ENCODE peak calls at places on chromosomes 13 and 19, in four cellular contexts. One of them, this sample, is unnamed.

GRCh38 chr13:30108913-30109237 is 198.5 kb downstream of the KATNAL1 start:
- DNase-seq in K562: no peak
- DNase-seq in HepG2: peak
- DNase-seq in A549: no peak
- DNase-seq in this sample: no peak

GRCh38 chr19:56139847-56140582 is 1.1 kb upstream of the ZNF444 start:
- DNase-seq in K562: peak
- DNase-seq in HepG2: no peak
- DNase-seq in A549: no peak
- DNase-seq in this sample: no peak

GRCh38 chr19:45216677-45217076 is 28.5 kb downstream of the EXOC3L2 start:
- DNase-seq in K562: no peak
- DNase-seq in HepG2: no peak
- DNase-seq in A549: no peak
- DNase-seq in this sample: no peak

GRCh38 chr19:11495885-11496284 is 9.8 kb downstream of the ZNF653 start:
- DNase-seq in K562: no peak
- DNase-seq in HepG2: no peak
- DNase-seq in A549: no peak
- DNase-seq in this sample: no peak

GRCh38 chr19:4343056-4343844 is at the start of gene MPND:
- DNase-seq in K562: peak
- DNase-seq in HepG2: peak
- DNase-seq in A549: peak
- DNase-seq in this sample: no peak

GRCh38 chr19:46932346-46932745 is 71.5 kb downstream of the ARHGAP35 start:
- DNase-seq in K562: no peak
- DNase-seq in HepG2: no peak
- DNase-seq in A549: no peak
- DNase-seq in this sample: no peak

GRCh38 chr19:2250765-2251576 is 1.8 kb downstream of the AMH start:
- DNase-seq in K562: no peak
- DNase-seq in HepG2: no peak
- DNase-seq in A549: no peak
- DNase-seq in this sample: no peak

GRCh38 chr19:39411006-39411831 is 1.2 kb upstream of the PLEKHG2 start:
- DNase-seq in K562: peak
- DNase-seq in HepG2: peak
- DNase-seq in A549: peak
- DNase-seq in this sample: no peak

GRCh38 chr13:112790735-112791641 is 101.2 kb downstream of the ATP11A start:
- DNase-seq in K562: no peak
- DNase-seq in HepG2: no peak
- DNase-seq in A549: no peak
- DNase-seq in this sample: no peak

GRCh38 chr19:1923319-1923718 is 17.7 kb upstream of the CSNK1G2 start:
- DNase-seq in K562: no peak
- DNase-seq in HepG2: no peak
- DNase-seq in A549: no peak
- DNase-seq in this sample: no peak

GRCh38 chr13:106083620-106084350 is 451.7 kb downstream of the EFNB2 start:
- DNase-seq in K562: peak
- DNase-seq in HepG2: peak
- DNase-seq in A549: peak
- DNase-seq in this sample: no peak

GRCh38 chr19:33208904-33209843 is 15.0 kb downstream of the LRP3 start:
- DNase-seq in K562: peak
- DNase-seq in HepG2: no peak
- DNase-seq in A549: no peak
- DNase-seq in this sample: no peak

GRCh38 chr13:62003452-62003851 is 587.8 kb upstream of the PCDH20 start:
- DNase-seq in K562: no peak
- DNase-seq in HepG2: no peak
- DNase-seq in A549: no peak
- DNase-seq in this sample: no peak

GRCh38 chr13:30333601-30334000 is 26.2 kb upstream of the KATNAL1 start:
- DNase-seq in K562: no peak
- DNase-seq in HepG2: no peak
- DNase-seq in A549: no peak
- DNase-seq in this sample: no peak

GRCh38 chr13:109725995-109726637 is 60.3 kb downstream of the IRS2 start:
- DNase-seq in K562: no peak
- DNase-seq in HepG2: no peak
- DNase-seq in A549: no peak
- DNase-seq in this sample: no peak

GRCh38 chr13:100396771-100397170 is 191.8 kb downstream of the GGACT start:
- DNase-seq in K562: no peak
- DNase-seq in HepG2: no peak
- DNase-seq in A549: no peak
- DNase-seq in this sample: no peak

GRCh38 chr13:44756411-44756810 is 180.3 kb upstream of the TSC22D1 start:
- DNase-seq in K562: no peak
- DNase-seq in HepG2: no peak
- DNase-seq in A549: no peak
- DNase-seq in this sample: no peak

GRCh38 chr19:14149509-14149994 is 13.2 kb upstream of the ASF1B start:
- DNase-seq in K562: no peak
- DNase-seq in HepG2: no peak
- DNase-seq in A549: no peak
- DNase-seq in this sample: no peak

GRCh38 chr13:107271226-107271625 is 703.3 kb upstream of the ARGLU1 start:
- DNase-seq in K562: no peak
- DNase-seq in HepG2: no peak
- DNase-seq in A549: no peak
- DNase-seq in this sample: peak

GRCh38 chr19:14103310-14103709 is 12.8 kb upstream of the SAMD1 start:
- DNase-seq in K562: no peak
- DNase-seq in HepG2: no peak
- DNase-seq in A549: no peak
- DNase-seq in this sample: no peak

GRCh38 chr19:29858000-29858596 is 46.3 kb downstream of the CCNE1 start:
- DNase-seq in K562: peak
- DNase-seq in HepG2: no peak
- DNase-seq in A549: peak
- DNase-seq in this sample: no peak

GRCh38 chr19:54136086-54136863 is 1.3 kb upstream of the CNOT3 start:
- DNase-seq in K562: no peak
- DNase-seq in HepG2: no peak
- DNase-seq in A549: no peak
- DNase-seq in this sample: no peak

GRCh38 chr19:50794778-50795664 is 4.8 kb downstream of the ACP4 start:
- DNase-seq in K562: peak
- DNase-seq in HepG2: no peak
- DNase-seq in A549: peak
- DNase-seq in this sample: no peak

GRCh38 chr13:27960362-27961226 is 8.5 kb downstream of the CDX2 start:
- DNase-seq in K562: peak
- DNase-seq in HepG2: peak
- DNase-seq in A549: peak
- DNase-seq in this sample: peak

GRCh38 chr13:20492641-20493040 is 33.0 kb downstream of the CRYL1 start:
- DNase-seq in K562: peak
- DNase-seq in HepG2: peak
- DNase-seq in A549: peak
- DNase-seq in this sample: peak

GRCh38 chr19:13024958-13025653 is 29.8 kb downstream of the NFIX start:
- DNase-seq in K562: no peak
- DNase-seq in HepG2: no peak
- DNase-seq in A549: no peak
- DNase-seq in this sample: no peak

GRCh38 chr13:72565893-72566292 is 161.5 kb downstream of the MZT1 start:
- DNase-seq in K562: peak
- DNase-seq in HepG2: peak
- DNase-seq in A549: peak
- DNase-seq in this sample: no peak

GRCh38 chr13:29698106-29698505 is 102.6 kb upstream of the SLC7A1 start:
- DNase-seq in K562: no peak
- DNase-seq in HepG2: no peak
- DNase-seq in A549: no peak
- DNase-seq in this sample: no peak

GRCh38 chr19:29499261-29499920 is 26.4 kb upstream of the VSTM2B start:
- DNase-seq in K562: no peak
- DNase-seq in HepG2: no peak
- DNase-seq in A549: peak
- DNase-seq in this sample: no peak

GRCh38 chr19:2422951-2423880 is 4.2 kb downstream of the TIMM13 start:
- DNase-seq in K562: no peak
- DNase-seq in HepG2: no peak
- DNase-seq in A549: no peak
- DNase-seq in this sample: no peak

GRCh38 chr13:60282708-60283107 is 114.3 kb upstream of the TDRD3 start:
- DNase-seq in K562: no peak
- DNase-seq in HepG2: no peak
- DNase-seq in A549: no peak
- DNase-seq in this sample: no peak

GRCh38 chr19:14343286-14343685 is 38.0 kb upstream of the ADGRE5 start:
- DNase-seq in K562: no peak
- DNase-seq in HepG2: no peak
- DNase-seq in A549: no peak
- DNase-seq in this sample: no peak

GRCh38 chr13:104580931-104581330 is 1514.7 kb upstream of the SLC10A2 start:
- DNase-seq in K562: no peak
- DNase-seq in HepG2: no peak
- DNase-seq in A549: no peak
- DNase-seq in this sample: no peak

GRCh38 chr19:5839312-5840017 is at the start of gene FUT6:
- DNase-seq in K562: no peak
- DNase-seq in HepG2: peak
- DNase-seq in A549: no peak
- DNase-seq in this sample: no peak

GRCh38 chr19:768424-768823 is 17.5 kb downstream of the MISP start:
- DNase-seq in K562: no peak
- DNase-seq in HepG2: no peak
- DNase-seq in A549: peak
- DNase-seq in this sample: no peak

GRCh38 chr13:113639661-113640262 is 18.2 kb downstream of the ATP4B start:
- DNase-seq in K562: no peak
- DNase-seq in HepG2: no peak
- DNase-seq in A549: no peak
- DNase-seq in this sample: no peak

GRCh38 chr19:5682293-5682592 is 1.4 kb downstream of the HSD11B1L start:
- DNase-seq in K562: no peak
- DNase-seq in HepG2: no peak
- DNase-seq in A549: no peak
- DNase-seq in this sample: no peak

GRCh38 chr13:44230071-44230470 is 143.6 kb upstream of the SERP2 start:
- DNase-seq in K562: no peak
- DNase-seq in HepG2: no peak
- DNase-seq in A549: no peak
- DNase-seq in this sample: no peak

GRCh38 chr13:65336916-65337315 is 1893.2 kb downstream of the PCDH9 start:
- DNase-seq in K562: no peak
- DNase-seq in HepG2: no peak
- DNase-seq in A549: no peak
- DNase-seq in this sample: no peak

GRCh38 chr13:113848020-113848419 is 15.9 kb downstream of the GAS6 start:
- DNase-seq in K562: no peak
- DNase-seq in HepG2: no peak
- DNase-seq in A549: no peak
- DNase-seq in this sample: peak

DNA sequence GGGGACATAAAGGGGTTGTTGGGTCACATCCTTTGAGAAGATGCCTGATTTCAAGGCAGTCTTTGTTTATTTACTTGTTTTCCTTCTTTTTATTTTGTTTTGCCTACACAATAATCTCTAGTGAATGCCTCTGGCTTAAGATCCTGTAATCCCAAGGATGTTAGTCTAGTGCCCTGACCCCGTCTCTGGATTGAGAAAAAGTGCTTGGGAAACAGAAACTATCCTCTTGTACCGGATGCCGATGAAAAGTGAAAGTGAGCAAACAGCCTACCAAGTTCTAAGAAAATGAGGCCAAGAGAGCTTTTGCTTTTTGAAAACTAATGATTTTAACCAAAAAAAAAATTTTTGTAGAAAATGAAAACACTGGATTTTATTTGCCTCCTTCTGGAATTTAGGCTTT is 42.1 kb upstream of the C1QTNF9 start:
- DNase-seq in K562: no peak
- DNase-seq in HepG2: no peak
- DNase-seq in A549: no peak
- DNase-seq in this sample: no peak
- TF ChIP-seq PHF8 in K562: no peak
- TF ChIP-seq PHF8 in HepG2: no peak
- TF ChIP-seq PHF8 in A549: no peak
- TF ChIP-seq PHF8 in this sample: no peak

DNA sequence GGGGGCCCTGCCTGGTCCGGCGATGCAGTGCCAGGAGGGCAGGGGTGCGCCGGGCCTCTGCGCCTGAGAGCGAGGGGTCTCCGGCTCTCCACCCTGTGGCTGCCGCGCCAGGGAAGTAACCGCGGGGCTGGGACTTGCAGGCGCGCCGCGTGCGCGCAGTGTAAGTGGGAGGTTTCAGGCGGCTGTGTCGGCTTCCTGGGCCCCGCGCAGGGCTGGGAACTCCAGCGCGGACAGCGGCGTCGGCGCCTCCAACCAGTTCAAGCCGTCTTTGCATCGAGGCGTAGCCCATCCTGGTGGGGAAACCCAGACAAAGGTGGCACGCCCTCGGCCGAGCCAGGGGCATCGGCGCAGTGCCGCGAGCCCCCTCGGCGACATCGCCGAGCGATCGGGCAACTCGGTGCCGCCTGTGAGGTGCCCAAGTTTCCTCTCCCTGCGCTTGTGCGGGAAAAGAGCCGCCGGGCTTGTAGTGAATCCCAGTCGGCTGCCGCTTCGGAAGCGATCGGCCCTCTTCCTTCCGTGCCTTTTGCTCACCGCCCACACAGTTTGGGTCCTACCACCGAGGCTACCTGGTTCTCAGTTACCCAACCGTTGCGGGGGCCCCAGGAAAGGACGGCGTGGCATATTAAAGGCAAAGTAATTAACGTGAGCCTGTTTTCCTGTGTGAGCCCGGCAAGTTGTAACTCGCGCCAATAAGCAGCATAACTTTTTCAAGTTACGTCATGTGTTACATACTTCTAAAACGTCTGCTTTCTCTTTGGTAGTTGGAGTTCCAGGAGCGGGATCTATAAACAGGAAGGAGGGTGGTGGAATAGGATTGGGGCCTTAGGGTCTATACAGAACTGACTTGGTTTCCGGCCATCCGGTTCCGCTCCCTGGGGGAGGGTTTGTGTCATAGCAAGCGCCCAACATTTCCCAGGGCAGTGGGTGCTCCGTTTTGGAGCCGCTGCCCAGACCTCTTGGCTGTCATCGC is 1.2 kb downstream of the LRCH1 start:
- DNase-seq in K562: peak
- DNase-seq in HepG2: peak
- DNase-seq in A549: peak
- DNase-seq in this sample: peak
- TF ChIP-seq CTCF in K562: no peak
- TF ChIP-seq CTCF in HepG2: peak
- TF ChIP-seq CTCF in A549: no peak
- TF ChIP-seq CTCF in this sample: no peak

GRCh38 chr19:35641515-35642151 is at the start of gene ETV2:
- DNase-seq in K562: peak
- DNase-seq in HepG2: no peak
- DNase-seq in A549: no peak
- DNase-seq in this sample: peak
- TF ChIP-seq PHF8 in K562: no peak
- TF ChIP-seq PHF8 in HepG2: no peak
- TF ChIP-seq PHF8 in A549: no peak
- TF ChIP-seq PHF8 in this sample: no peak

GRCh38 chr13:42478531-42479156 is 95.3 kb upstream of the TNFSF11 start:
- DNase-seq in K562: no peak
- DNase-seq in HepG2: no peak
- DNase-seq in A549: peak
- DNase-seq in this sample: no peak
- TF ChIP-seq CTCF in K562: no peak
- TF ChIP-seq CTCF in HepG2: no peak
- TF ChIP-seq CTCF in A549: peak
- TF ChIP-seq CTCF in this sample: no peak

This sample was measured in H1.